ENCODE peak calls at places on chromosomes 6 and 20, in four cellular contexts. R, Y, S and I are unnamed samples.

GRCh38 chr20:21166801-21167200 is 40.9 kb downstream of the KIZ start:
- DNase-seq in R (no peak), Y (no peak), S (no peak), I (no peak)

GRCh38 chr20:44098657-44099056 is 88.3 kb downstream of the JPH2 start:
- DNase-seq in R (no peak), Y (no peak), S (no peak), I (no peak)

GRCh38 chr6:157242791-157243190 is 80.5 kb downstream of the TMEM242 start:
- DNase-seq in Y (no peak), R (no peak), S (no peak), I (no peak)

GRCh38 chr6:43964659-43965570 is 162.3 kb downstream of the MRPL14 start:
- DNase-seq in Y (no peak), S (no peak), R (no peak), I (no peak)

GRCh38 chr6:106569444-106569843 is 59.9 kb downstream of the RTN4IP1 start:
- DNase-seq in Y (no peak), R (no peak), S (no peak), I (no peak)

GRCh38 chr20:25259358-25259757 is 11.5 kb downstream of the PYGB start:
- DNase-seq in R (no peak), Y (no peak), S (no peak), I (no peak)

GRCh38 chr6:21538186-21538798 is 55.3 kb upstream of the SOX4 start:
- DNase-seq in S (peak; percentile 41), R (no peak), Y (peak; percentile 13), I (peak; percentile 22)

GRCh38 chr6:47047479-47048411 is 5.6 kb upstream of the ADGRF1 start:
- DNase-seq in R (peak; percentile 95), S (peak; percentile 57), Y (peak; percentile 78), I (peak; percentile 86)

GRCh38 chr6:5671162-5671561 is 335.6 kb downstream of the NRN1 start:
- DNase-seq in R (peak; percentile 29), Y (no peak), S (no peak), I (peak; percentile 38)

GRCh38 chr6:37047933-37048850 is 42.7 kb downstream of the FGD2 start:
- DNase-seq in S (no peak), R (no peak), Y (no peak), I (no peak)

GRCh38 chr6:158191032-158191431 is 22.9 kb downstream of the GTF2H5 start:
- DNase-seq in S (no peak), R (no peak), Y (no peak), I (no peak)

GRCh38 chr6:134979142-134979541 is 29.2 kb upstream of the ALDH8A1 start:
- DNase-seq in S (no peak), R (no peak), Y (no peak), I (no peak)

GRCh38 chr6:9062581-9062980 is 627.2 kb upstream of the SLC35B3 start:
- DNase-seq in R (no peak), Y (no peak), S (no peak), I (no peak)

GRCh38 chr20:21339499-21339898 is 36.4 kb downstream of the XRN2 start:
- DNase-seq in Y (no peak), S (no peak), R (no peak), I (no peak)

GRCh38 chr6:88493717-88494116 is 327.6 kb upstream of the CNR1 start:
- DNase-seq in Y (no peak), S (no peak), R (no peak), I (no peak)

GRCh38 chr6:152478377-152479010 is 158.7 kb downstream of the SYNE1 start:
- DNase-seq in Y (no peak), S (no peak), R (no peak), I (no peak)

GRCh38 chr20:1005452-1006027 is 3.4 kb upstream of the RSPO4 start:
- DNase-seq in S (no peak), R (no peak), Y (peak; percentile 30), I (no peak)